ENCODE peak calls at places on chromosomes 5 and 9, in eight cellular contexts. One of them, this sample, is unnamed.
A peak's percentile ranks its signal among the peaks of the same experiment; 100 is the strongest.

GRCh38 chr9:33851301-33851700 is 34.3 kb downstream of the UBE2R2 start:
- DNase-seq in stimulated activated CD4-positive, alpha-beta T cell treated with anti-CD3 and anti-CD28 coated beads, Interleukin-15, amount 100 ng/mL, for 24 hours: no peak
- DNase-seq in activated CD8-positive, alpha-beta memory T cell treated with anti-CD3 and anti-CD28 coated beads for 24 hours: no peak
- DNase-seq in central memory CD4-positive, alpha-beta T cell: no peak
- DNase-seq in A549: no peak
- DNase-seq in activated T-helper 2 cell treated with anti-CD3 and anti-CD28 coated beads, Interferon-gamma antibody, Interleukin-2, Interleukin-4, amounts not matched to agents 10 μg/mL and 5 μg/mL and 100 μg/mL, durations not matched to agents 14 hours and 24 hours and 36 hours: no peak
- DNase-seq in heart left ventricle: no peak
- DNase-seq in omental fat pad: no peak
- DNase-seq in this sample: no peak

GRCh38 chr5:126645132-126645531 is 44.4 kb downstream of the PHAX start:
- DNase-seq in stimulated activated CD4-positive, alpha-beta T cell treated with anti-CD3 and anti-CD28 coated beads, Interleukin-15, amount 100 ng/mL, for 24 hours: no peak
- DNase-seq in activated CD8-positive, alpha-beta memory T cell treated with anti-CD3 and anti-CD28 coated beads for 24 hours: no peak
- DNase-seq in central memory CD4-positive, alpha-beta T cell: no peak
- DNase-seq in A549: no peak
- DNase-seq in activated T-helper 2 cell treated with anti-CD3 and anti-CD28 coated beads, Interferon-gamma antibody, Interleukin-2, Interleukin-4, amounts not matched to agents 10 μg/mL and 5 μg/mL and 100 μg/mL, durations not matched to agents 14 hours and 24 hours and 36 hours: no peak
- DNase-seq in heart left ventricle: no peak
- DNase-seq in omental fat pad: no peak
- DNase-seq in this sample: no peak

GRCh38 chr5:159330131-159330530 is at the start of gene IL12B:
- DNase-seq in stimulated activated CD4-positive, alpha-beta T cell treated with anti-CD3 and anti-CD28 coated beads, Interleukin-15, amount 100 ng/mL, for 24 hours: no peak
- DNase-seq in activated CD8-positive, alpha-beta memory T cell treated with anti-CD3 and anti-CD28 coated beads for 24 hours: no peak
- DNase-seq in central memory CD4-positive, alpha-beta T cell: no peak
- DNase-seq in A549: no peak
- DNase-seq in activated T-helper 2 cell treated with anti-CD3 and anti-CD28 coated beads, Interferon-gamma antibody, Interleukin-2, Interleukin-4, amounts not matched to agents 10 μg/mL and 5 μg/mL and 100 μg/mL, durations not matched to agents 14 hours and 24 hours and 36 hours: no peak
- DNase-seq in heart left ventricle: no peak
- DNase-seq in omental fat pad: no peak
- DNase-seq in this sample: no peak

GRCh38 chr5:32233696-32234447 is 59.8 kb upstream of the GOLPH3 start:
- DNase-seq in stimulated activated CD4-positive, alpha-beta T cell treated with anti-CD3 and anti-CD28 coated beads, Interleukin-15, amount 100 ng/mL, for 24 hours: no peak
- DNase-seq in activated CD8-positive, alpha-beta memory T cell treated with anti-CD3 and anti-CD28 coated beads for 24 hours: no peak
- DNase-seq in central memory CD4-positive, alpha-beta T cell: no peak
- DNase-seq in A549: peak; percentile 68
- DNase-seq in activated T-helper 2 cell treated with anti-CD3 and anti-CD28 coated beads, Interferon-gamma antibody, Interleukin-2, Interleukin-4, amounts not matched to agents 10 μg/mL and 5 μg/mL and 100 μg/mL, durations not matched to agents 14 hours and 24 hours and 36 hours: no peak
- DNase-seq in heart left ventricle: no peak
- DNase-seq in omental fat pad: no peak
- DNase-seq in this sample: no peak

GRCh38 chr9:133457748-133458147 is 2.0 kb upstream of the CACFD1 start:
- DNase-seq in stimulated activated CD4-positive, alpha-beta T cell treated with anti-CD3 and anti-CD28 coated beads, Interleukin-15, amount 100 ng/mL, for 24 hours: no peak
- DNase-seq in activated CD8-positive, alpha-beta memory T cell treated with anti-CD3 and anti-CD28 coated beads for 24 hours: no peak
- DNase-seq in central memory CD4-positive, alpha-beta T cell: no peak
- DNase-seq in A549: no peak
- DNase-seq in activated T-helper 2 cell treated with anti-CD3 and anti-CD28 coated beads, Interferon-gamma antibody, Interleukin-2, Interleukin-4, amounts not matched to agents 10 μg/mL and 5 μg/mL and 100 μg/mL, durations not matched to agents 14 hours and 24 hours and 36 hours: no peak
- DNase-seq in heart left ventricle: no peak
- DNase-seq in omental fat pad: no peak
- DNase-seq in this sample: no peak

GRCh38 chr5:136113606-136114005 is 19.0 kb upstream of the SMAD5 start:
- DNase-seq in stimulated activated CD4-positive, alpha-beta T cell treated with anti-CD3 and anti-CD28 coated beads, Interleukin-15, amount 100 ng/mL, for 24 hours: no peak
- DNase-seq in activated CD8-positive, alpha-beta memory T cell treated with anti-CD3 and anti-CD28 coated beads for 24 hours: no peak
- DNase-seq in central memory CD4-positive, alpha-beta T cell: no peak
- DNase-seq in A549: no peak
- DNase-seq in activated T-helper 2 cell treated with anti-CD3 and anti-CD28 coated beads, Interferon-gamma antibody, Interleukin-2, Interleukin-4, amounts not matched to agents 10 μg/mL and 5 μg/mL and 100 μg/mL, durations not matched to agents 14 hours and 24 hours and 36 hours: no peak
- DNase-seq in heart left ventricle: no peak
- DNase-seq in omental fat pad: no peak
- DNase-seq in this sample: no peak

GRCh38 chr9:99253772-99254431 is 31.8 kb downstream of the SEC61B start:
- DNase-seq in stimulated activated CD4-positive, alpha-beta T cell treated with anti-CD3 and anti-CD28 coated beads, Interleukin-15, amount 100 ng/mL, for 24 hours: peak; percentile 93
- DNase-seq in activated CD8-positive, alpha-beta memory T cell treated with anti-CD3 and anti-CD28 coated beads for 24 hours: peak; percentile 90
- DNase-seq in central memory CD4-positive, alpha-beta T cell: no peak
- DNase-seq in A549: no peak
- DNase-seq in activated T-helper 2 cell treated with anti-CD3 and anti-CD28 coated beads, Interferon-gamma antibody, Interleukin-2, Interleukin-4, amounts not matched to agents 10 μg/mL and 5 μg/mL and 100 μg/mL, durations not matched to agents 14 hours and 24 hours and 36 hours: peak; percentile 71
- DNase-seq in heart left ventricle: no peak
- DNase-seq in omental fat pad: no peak
- DNase-seq in this sample: no peak

GRCh38 chr9:18829858-18830257 is 203.2 kb downstream of the SAXO1 start:
- DNase-seq in stimulated activated CD4-positive, alpha-beta T cell treated with anti-CD3 and anti-CD28 coated beads, Interleukin-15, amount 100 ng/mL, for 24 hours: no peak
- DNase-seq in activated CD8-positive, alpha-beta memory T cell treated with anti-CD3 and anti-CD28 coated beads for 24 hours: no peak
- DNase-seq in central memory CD4-positive, alpha-beta T cell: no peak
- DNase-seq in A549: no peak
- DNase-seq in activated T-helper 2 cell treated with anti-CD3 and anti-CD28 coated beads, Interferon-gamma antibody, Interleukin-2, Interleukin-4, amounts not matched to agents 10 μg/mL and 5 μg/mL and 100 μg/mL, durations not matched to agents 14 hours and 24 hours and 36 hours: no peak
- DNase-seq in heart left ventricle: no peak
- DNase-seq in omental fat pad: no peak
- DNase-seq in this sample: no peak

GRCh38 chr5:1065143-1065750 is 46.6 kb downstream of the SLC12A7 start:
- DNase-seq in stimulated activated CD4-positive, alpha-beta T cell treated with anti-CD3 and anti-CD28 coated beads, Interleukin-15, amount 100 ng/mL, for 24 hours: no peak
- DNase-seq in activated CD8-positive, alpha-beta memory T cell treated with anti-CD3 and anti-CD28 coated beads for 24 hours: no peak
- DNase-seq in central memory CD4-positive, alpha-beta T cell: no peak
- DNase-seq in A549: no peak
- DNase-seq in activated T-helper 2 cell treated with anti-CD3 and anti-CD28 coated beads, Interferon-gamma antibody, Interleukin-2, Interleukin-4, amounts not matched to agents 10 μg/mL and 5 μg/mL and 100 μg/mL, durations not matched to agents 14 hours and 24 hours and 36 hours: no peak
- DNase-seq in heart left ventricle: peak; percentile 22
- DNase-seq in omental fat pad: no peak
- DNase-seq in this sample: no peak

GRCh38 chr5:60649288-60649917 is 50.6 kb downstream of the DEPDC1B start:
- DNase-seq in stimulated activated CD4-positive, alpha-beta T cell treated with anti-CD3 and anti-CD28 coated beads, Interleukin-15, amount 100 ng/mL, for 24 hours: no peak
- DNase-seq in activated CD8-positive, alpha-beta memory T cell treated with anti-CD3 and anti-CD28 coated beads for 24 hours: no peak
- DNase-seq in central memory CD4-positive, alpha-beta T cell: no peak
- DNase-seq in A549: peak; percentile 58
- DNase-seq in activated T-helper 2 cell treated with anti-CD3 and anti-CD28 coated beads, Interferon-gamma antibody, Interleukin-2, Interleukin-4, amounts not matched to agents 10 μg/mL and 5 μg/mL and 100 μg/mL, durations not matched to agents 14 hours and 24 hours and 36 hours: no peak
- DNase-seq in heart left ventricle: no peak
- DNase-seq in omental fat pad: no peak
- DNase-seq in this sample: no peak

GRCh38 chr5:174409070-174409469 is 315.3 kb upstream of the MSX2 start:
- DNase-seq in stimulated activated CD4-positive, alpha-beta T cell treated with anti-CD3 and anti-CD28 coated beads, Interleukin-15, amount 100 ng/mL, for 24 hours: no peak
- DNase-seq in activated CD8-positive, alpha-beta memory T cell treated with anti-CD3 and anti-CD28 coated beads for 24 hours: no peak
- DNase-seq in central memory CD4-positive, alpha-beta T cell: no peak
- DNase-seq in A549: no peak
- DNase-seq in activated T-helper 2 cell treated with anti-CD3 and anti-CD28 coated beads, Interferon-gamma antibody, Interleukin-2, Interleukin-4, amounts not matched to agents 10 μg/mL and 5 μg/mL and 100 μg/mL, durations not matched to agents 14 hours and 24 hours and 36 hours: no peak
- DNase-seq in heart left ventricle: no peak
- DNase-seq in omental fat pad: no peak
- DNase-seq in this sample: no peak

GRCh38 chr5:145856285-145856818 is 16.5 kb downstream of the GRXCR2 start:
- DNase-seq in stimulated activated CD4-positive, alpha-beta T cell treated with anti-CD3 and anti-CD28 coated beads, Interleukin-15, amount 100 ng/mL, for 24 hours: peak; percentile 45
- DNase-seq in activated CD8-positive, alpha-beta memory T cell treated with anti-CD3 and anti-CD28 coated beads for 24 hours: no peak
- DNase-seq in central memory CD4-positive, alpha-beta T cell: no peak
- DNase-seq in A549: no peak
- DNase-seq in activated T-helper 2 cell treated with anti-CD3 and anti-CD28 coated beads, Interferon-gamma antibody, Interleukin-2, Interleukin-4, amounts not matched to agents 10 μg/mL and 5 μg/mL and 100 μg/mL, durations not matched to agents 14 hours and 24 hours and 36 hours: no peak
- DNase-seq in heart left ventricle: peak; percentile 43
- DNase-seq in omental fat pad: peak; percentile 55
- DNase-seq in this sample: no peak

GRCh38 chr9:684950-685340 is 156.6 kb upstream of the DMRT1 start:
- DNase-seq in stimulated activated CD4-positive, alpha-beta T cell treated with anti-CD3 and anti-CD28 coated beads, Interleukin-15, amount 100 ng/mL, for 24 hours: no peak
- DNase-seq in activated CD8-positive, alpha-beta memory T cell treated with anti-CD3 and anti-CD28 coated beads for 24 hours: no peak
- DNase-seq in central memory CD4-positive, alpha-beta T cell: no peak
- DNase-seq in A549: no peak
- DNase-seq in activated T-helper 2 cell treated with anti-CD3 and anti-CD28 coated beads, Interferon-gamma antibody, Interleukin-2, Interleukin-4, amounts not matched to agents 10 μg/mL and 5 μg/mL and 100 μg/mL, durations not matched to agents 14 hours and 24 hours and 36 hours: no peak
- DNase-seq in heart left ventricle: no peak
- DNase-seq in omental fat pad: no peak
- DNase-seq in this sample: no peak

GRCh38 chr9:79812507-79813261 is 240.9 kb downstream of the TLE4 start:
- DNase-seq in stimulated activated CD4-positive, alpha-beta T cell treated with anti-CD3 and anti-CD28 coated beads, Interleukin-15, amount 100 ng/mL, for 24 hours: peak; percentile 10
- DNase-seq in activated CD8-positive, alpha-beta memory T cell treated with anti-CD3 and anti-CD28 coated beads for 24 hours: no peak
- DNase-seq in central memory CD4-positive, alpha-beta T cell: no peak
- DNase-seq in A549: no peak
- DNase-seq in activated T-helper 2 cell treated with anti-CD3 and anti-CD28 coated beads, Interferon-gamma antibody, Interleukin-2, Interleukin-4, amounts not matched to agents 10 μg/mL and 5 μg/mL and 100 μg/mL, durations not matched to agents 14 hours and 24 hours and 36 hours: no peak
- DNase-seq in heart left ventricle: no peak
- DNase-seq in omental fat pad: no peak
- DNase-seq in this sample: no peak

GRCh38 chr9:112867275-112867991 is 23.2 kb downstream of the SLC46A2 start:
- DNase-seq in stimulated activated CD4-positive, alpha-beta T cell treated with anti-CD3 and anti-CD28 coated beads, Interleukin-15, amount 100 ng/mL, for 24 hours: peak; percentile 47
- DNase-seq in activated CD8-positive, alpha-beta memory T cell treated with anti-CD3 and anti-CD28 coated beads for 24 hours: no peak
- DNase-seq in central memory CD4-positive, alpha-beta T cell: no peak
- DNase-seq in A549: peak; percentile 80
- DNase-seq in activated T-helper 2 cell treated with anti-CD3 and anti-CD28 coated beads, Interferon-gamma antibody, Interleukin-2, Interleukin-4, amounts not matched to agents 10 μg/mL and 5 μg/mL and 100 μg/mL, durations not matched to agents 14 hours and 24 hours and 36 hours: no peak
- DNase-seq in heart left ventricle: no peak
- DNase-seq in omental fat pad: no peak
- DNase-seq in this sample: no peak

GRCh38 chr5:10762178-10762775 is 1.2 kb upstream of the DAP start:
- DNase-seq in stimulated activated CD4-positive, alpha-beta T cell treated with anti-CD3 and anti-CD28 coated beads, Interleukin-15, amount 100 ng/mL, for 24 hours: no peak
- DNase-seq in activated CD8-positive, alpha-beta memory T cell treated with anti-CD3 and anti-CD28 coated beads for 24 hours: no peak
- DNase-seq in central memory CD4-positive, alpha-beta T cell: no peak
- DNase-seq in A549: no peak
- DNase-seq in activated T-helper 2 cell treated with anti-CD3 and anti-CD28 coated beads, Interferon-gamma antibody, Interleukin-2, Interleukin-4, amounts not matched to agents 10 μg/mL and 5 μg/mL and 100 μg/mL, durations not matched to agents 14 hours and 24 hours and 36 hours: no peak
- DNase-seq in heart left ventricle: peak; percentile 61
- DNase-seq in omental fat pad: no peak
- DNase-seq in this sample: no peak

GRCh38 chr9:94097788-94098413 is 13.6 kb downstream of the PTPDC1 start:
- DNase-seq in stimulated activated CD4-positive, alpha-beta T cell treated with anti-CD3 and anti-CD28 coated beads, Interleukin-15, amount 100 ng/mL, for 24 hours: no peak
- DNase-seq in activated CD8-positive, alpha-beta memory T cell treated with anti-CD3 and anti-CD28 coated beads for 24 hours: no peak
- DNase-seq in central memory CD4-positive, alpha-beta T cell: no peak
- DNase-seq in A549: peak; percentile 13
- DNase-seq in activated T-helper 2 cell treated with anti-CD3 and anti-CD28 coated beads, Interferon-gamma antibody, Interleukin-2, Interleukin-4, amounts not matched to agents 10 μg/mL and 5 μg/mL and 100 μg/mL, durations not matched to agents 14 hours and 24 hours and 36 hours: no peak
- DNase-seq in heart left ventricle: no peak
- DNase-seq in omental fat pad: no peak
- DNase-seq in this sample: no peak

GRCh38 chr5:84259221-84260045 is 125.2 kb downstream of the EDIL3 start:
- DNase-seq in stimulated activated CD4-positive, alpha-beta T cell treated with anti-CD3 and anti-CD28 coated beads, Interleukin-15, amount 100 ng/mL, for 24 hours: no peak
- DNase-seq in activated CD8-positive, alpha-beta memory T cell treated with anti-CD3 and anti-CD28 coated beads for 24 hours: no peak
- DNase-seq in central memory CD4-positive, alpha-beta T cell: no peak
- DNase-seq in A549: no peak
- DNase-seq in activated T-helper 2 cell treated with anti-CD3 and anti-CD28 coated beads, Interferon-gamma antibody, Interleukin-2, Interleukin-4, amounts not matched to agents 10 μg/mL and 5 μg/mL and 100 μg/mL, durations not matched to agents 14 hours and 24 hours and 36 hours: no peak
- DNase-seq in heart left ventricle: no peak
- DNase-seq in omental fat pad: no peak
- DNase-seq in this sample: no peak

GRCh38 chr9:98989036-98990000 is 45.6 kb downstream of the COL15A1 start:
- DNase-seq in stimulated activated CD4-positive, alpha-beta T cell treated with anti-CD3 and anti-CD28 coated beads, Interleukin-15, amount 100 ng/mL, for 24 hours: no peak
- DNase-seq in activated CD8-positive, alpha-beta memory T cell treated with anti-CD3 and anti-CD28 coated beads for 24 hours: peak; percentile 47
- DNase-seq in central memory CD4-positive, alpha-beta T cell: no peak
- DNase-seq in A549: peak; percentile 84
- DNase-seq in activated T-helper 2 cell treated with anti-CD3 and anti-CD28 coated beads, Interferon-gamma antibody, Interleukin-2, Interleukin-4, amounts not matched to agents 10 μg/mL and 5 μg/mL and 100 μg/mL, durations not matched to agents 14 hours and 24 hours and 36 hours: no peak
- DNase-seq in heart left ventricle: peak; percentile 91
- DNase-seq in omental fat pad: peak; percentile 50
- DNase-seq in this sample: no peak

GRCh38 chr5:135246923-135247795 is 151.9 kb downstream of the MACROH2A1 start:
- DNase-seq in stimulated activated CD4-positive, alpha-beta T cell treated with anti-CD3 and anti-CD28 coated beads, Interleukin-15, amount 100 ng/mL, for 24 hours: peak; percentile 16
- DNase-seq in activated CD8-positive, alpha-beta memory T cell treated with anti-CD3 and anti-CD28 coated beads for 24 hours: peak; percentile 38
- DNase-seq in central memory CD4-positive, alpha-beta T cell: no peak
- DNase-seq in A549: peak; percentile 85
- DNase-seq in activated T-helper 2 cell treated with anti-CD3 and anti-CD28 coated beads, Interferon-gamma antibody, Interleukin-2, Interleukin-4, amounts not matched to agents 10 μg/mL and 5 μg/mL and 100 μg/mL, durations not matched to agents 14 hours and 24 hours and 36 hours: no peak
- DNase-seq in heart left ventricle: no peak
- DNase-seq in omental fat pad: no peak
- DNase-seq in this sample: peak; percentile 25

GRCh38 chr5:89313804-89314588 is 431.0 kb upstream of the MEF2C start:
- DNase-seq in stimulated activated CD4-positive, alpha-beta T cell treated with anti-CD3 and anti-CD28 coated beads, Interleukin-15, amount 100 ng/mL, for 24 hours: peak; percentile 4
- DNase-seq in activated CD8-positive, alpha-beta memory T cell treated with anti-CD3 and anti-CD28 coated beads for 24 hours: no peak
- DNase-seq in central memory CD4-positive, alpha-beta T cell: no peak
- DNase-seq in A549: no peak
- DNase-seq in activated T-helper 2 cell treated with anti-CD3 and anti-CD28 coated beads, Interferon-gamma antibody, Interleukin-2, Interleukin-4, amounts not matched to agents 10 μg/mL and 5 μg/mL and 100 μg/mL, durations not matched to agents 14 hours and 24 hours and 36 hours: no peak
- DNase-seq in heart left ventricle: no peak
- DNase-seq in omental fat pad: no peak
- DNase-seq in this sample: no peak

GRCh38 chr9:87771251-87772006 is 45.5 kb downstream of the CTSL start:
- DNase-seq in stimulated activated CD4-positive, alpha-beta T cell treated with anti-CD3 and anti-CD28 coated beads, Interleukin-15, amount 100 ng/mL, for 24 hours: no peak
- DNase-seq in activated CD8-positive, alpha-beta memory T cell treated with anti-CD3 and anti-CD28 coated beads for 24 hours: no peak
- DNase-seq in central memory CD4-positive, alpha-beta T cell: no peak
- DNase-seq in A549: no peak
- DNase-seq in activated T-helper 2 cell treated with anti-CD3 and anti-CD28 coated beads, Interferon-gamma antibody, Interleukin-2, Interleukin-4, amounts not matched to agents 10 μg/mL and 5 μg/mL and 100 μg/mL, durations not matched to agents 14 hours and 24 hours and 36 hours: no peak
- DNase-seq in heart left ventricle: peak; percentile 73
- DNase-seq in omental fat pad: no peak
- DNase-seq in this sample: no peak

GRCh38 chr5:179817071-179817840 is 3.4 kb upstream of the SQSTM1 start:
- DNase-seq in stimulated activated CD4-positive, alpha-beta T cell treated with anti-CD3 and anti-CD28 coated beads, Interleukin-15, amount 100 ng/mL, for 24 hours: no peak
- DNase-seq in activated CD8-positive, alpha-beta memory T cell treated with anti-CD3 and anti-CD28 coated beads for 24 hours: no peak
- DNase-seq in central memory CD4-positive, alpha-beta T cell: no peak
- DNase-seq in A549: no peak
- DNase-seq in activated T-helper 2 cell treated with anti-CD3 and anti-CD28 coated beads, Interferon-gamma antibody, Interleukin-2, Interleukin-4, amounts not matched to agents 10 μg/mL and 5 μg/mL and 100 μg/mL, durations not matched to agents 14 hours and 24 hours and 36 hours: no peak
- DNase-seq in heart left ventricle: peak; percentile 40
- DNase-seq in omental fat pad: no peak
- DNase-seq in this sample: no peak

GRCh38 chr9:121711281-121711680 is 59.8 kb downstream of the DAB2IP start:
- DNase-seq in stimulated activated CD4-positive, alpha-beta T cell treated with anti-CD3 and anti-CD28 coated beads, Interleukin-15, amount 100 ng/mL, for 24 hours: no peak
- DNase-seq in activated CD8-positive, alpha-beta memory T cell treated with anti-CD3 and anti-CD28 coated beads for 24 hours: no peak
- DNase-seq in central memory CD4-positive, alpha-beta T cell: no peak
- DNase-seq in A549: no peak
- DNase-seq in activated T-helper 2 cell treated with anti-CD3 and anti-CD28 coated beads, Interferon-gamma antibody, Interleukin-2, Interleukin-4, amounts not matched to agents 10 μg/mL and 5 μg/mL and 100 μg/mL, durations not matched to agents 14 hours and 24 hours and 36 hours: no peak
- DNase-seq in heart left ventricle: no peak
- DNase-seq in omental fat pad: no peak
- DNase-seq in this sample: no peak